ENCODE peak calls at places on chromosomes 13 and 19, in eight cellular contexts. Z, R, G, X, V, N, Q and T are unnamed samples. For H3K27me3, the result is how much of the 10 kb centered on the place peaks cover.

GRCh38 chr19:21947775-21948174 is 63.0 kb downstream of the ZNF208 start:
- DNase-seq in V (no peak), Q (no peak), G (no peak), R (no peak), Z (no peak), N (no peak), X (no peak), T (peak)

GRCh38 chr13:30159446-30159839 is 147.9 kb downstream of the KATNAL1 start:
- DNase-seq in N (no peak), Z (peak), R (no peak), X (no peak), Q (no peak), G (no peak), V (no peak), T (no peak)

GRCh38 chr13:59834801-59835200 is 328.9 kb downstream of the DIAPH3 start:
- DNase-seq in X (no peak), Z (no peak), N (no peak), Q (no peak), V (no peak), R (no peak), G (no peak), T (no peak)

GRCh38 chr13:99322297-99323103 is 15.3 kb upstream of the GPR183 start:
- DNase-seq in Q (no peak), V (no peak), Z (no peak), N (no peak), G (no peak), R (no peak), X (no peak), T (no peak)

GRCh38 chr19:51712461-51713081 is 11.2 kb downstream of the HAS1 start:
- DNase-seq in G (no peak), X (no peak), Z (no peak), V (no peak), N (no peak), Q (no peak), R (no peak), T (peak)

GRCh38 chr19:21483589-21484170 is 21.7 kb upstream of the ZNF429 start:
- DNase-seq in Q (peak), X (peak), R (peak), Z (peak), N (peak), V (no peak), G (peak), T (peak)

GRCh38 chr19:55581828-55582223 is 1.2 kb upstream of the ZNF579 start:
- DNase-seq in Z (no peak), G (no peak), N (no peak), Q (no peak), V (no peak), X (no peak), R (no peak), T (no peak)

GRCh38 chr13:113565526-113566226 is 18.9 kb upstream of the TFDP1 start:
- DNase-seq in X (peak), Q (peak), R (peak), N (peak), V (peak), G (peak), Z (peak), T (peak)

GRCh38 chr13:35769812-35770211 is 293.3 kb upstream of the MAB21L1 start:
- DNase-seq in Z (no peak), V (no peak), X (no peak), Q (no peak), N (no peak), R (no peak), G (no peak), T (no peak)

GRCh38 chr13:97495678-97496077 is 61.7 kb downstream of the RAP2A start:
- DNase-seq in X (no peak), Z (no peak), V (no peak), N (no peak), R (no peak), G (no peak), Q (no peak), T (no peak)

GRCh38 chr13:85675508-85675907 is 123.7 kb downstream of the SLITRK6 start:
- DNase-seq in Q (no peak), V (no peak), N (no peak), Z (no peak), G (no peak), X (no peak), R (no peak), T (no peak)

GRCh38 chr13:111904701-111905608 is 162.0 kb upstream of the SOX1 start:
- DNase-seq in V (peak), Z (peak), X (no peak), R (no peak), N (no peak), G (no peak), Q (no peak), T (peak)

GRCh38 chr19:1427221-1427620 is 11.0 kb upstream of the RPS15 start:
- DNase-seq in Q (no peak), V (no peak), N (no peak), G (no peak), X (no peak), R (no peak), Z (no peak), T (no peak)

GRCh38 chr19:38743394-38744297 is 628 bp downstream of the CAPN12 start:
- DNase-seq in Q (no peak), G (peak), R (no peak), N (no peak), Z (peak), V (no peak), X (no peak), T (peak)

GRCh38 chr13:45333973-45334922 is 6.7 kb downstream of the TPT1 start:
- DNase-seq in N (no peak), V (no peak), G (no peak), Z (no peak), R (no peak), Q (no peak), X (no peak), T (no peak)

GRCh38 chr13:92830821-92831220 is 395.8 kb upstream of the GPC6 start:
- DNase-seq in N (no peak), R (no peak), X (no peak), Q (no peak), Z (no peak), G (no peak), V (no peak), T (no peak)

GRCh38 chr13:106212436-106213010 is 322.9 kb downstream of the EFNB2 start:
- DNase-seq in N (no peak), R (no peak), X (no peak), Q (no peak), G (no peak), Z (no peak), V (no peak), T (no peak)
- H3K4me3 ChIP-seq in N (no peak), R (no peak), X (no peak), Q (no peak), G (no peak), Z (no peak), V (no peak), T (no peak)

GRCh38 chr13:23634897-23635296 is 64.7 kb downstream of the TNFRSF19 start:
- DNase-seq in R (no peak), Q (no peak), G (no peak), X (no peak), N (no peak), V (no peak), Z (no peak), T (no peak)
- H3K27me3 ChIP-seq in R (under half), Q (under half), G (under half), X (under half), N (under half), V (under half), Z (under half), T (under half)

DNA sequence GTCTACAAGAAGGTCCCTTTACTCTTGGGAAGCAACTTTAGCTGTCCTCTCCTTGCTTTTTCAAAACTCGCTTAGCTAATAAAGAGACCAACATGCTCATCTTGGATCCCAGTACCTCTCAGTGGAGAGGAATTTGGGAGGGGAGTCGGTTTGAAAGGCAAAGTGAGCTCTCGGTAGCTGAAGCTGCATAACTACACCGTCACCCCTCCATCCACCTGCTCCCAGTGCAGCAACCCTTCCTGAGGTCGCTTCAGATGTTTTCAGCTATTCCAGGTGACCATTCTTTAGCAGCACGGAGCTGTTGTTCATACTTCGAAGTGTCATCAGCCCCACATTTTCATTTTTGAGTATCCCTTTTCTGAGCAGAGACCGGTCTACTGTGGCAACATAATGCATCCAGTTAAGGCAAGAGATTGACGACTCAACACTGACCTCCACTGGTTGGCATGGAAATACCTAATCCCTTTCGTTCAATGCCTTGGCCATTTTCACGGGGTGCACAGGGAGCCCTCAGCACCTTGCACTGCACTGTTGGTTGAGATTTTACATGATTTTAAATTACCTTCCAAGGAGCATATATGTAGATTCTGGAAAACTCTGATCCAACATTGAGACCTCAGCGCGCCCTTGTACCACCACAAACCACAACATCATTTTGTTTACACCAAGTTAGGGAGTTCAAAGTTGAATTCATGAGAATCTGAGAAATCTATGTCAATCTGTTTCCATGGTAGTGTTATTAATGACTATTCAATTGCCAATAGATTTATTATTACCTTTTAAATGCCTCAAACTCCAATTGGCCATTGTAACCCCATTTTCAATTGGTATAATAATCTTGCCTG is 42.2 kb downstream of the DLEU7 start:
- DNase-seq in G (no peak), X (peak), Z (no peak), Q (no peak), N (peak), R (peak), V (no peak), T (peak)
- H3K4me3 ChIP-seq in G (no peak), X (no peak), Z (no peak), Q (peak), N (no peak), R (no peak), V (no peak), T (no peak)

DNA sequence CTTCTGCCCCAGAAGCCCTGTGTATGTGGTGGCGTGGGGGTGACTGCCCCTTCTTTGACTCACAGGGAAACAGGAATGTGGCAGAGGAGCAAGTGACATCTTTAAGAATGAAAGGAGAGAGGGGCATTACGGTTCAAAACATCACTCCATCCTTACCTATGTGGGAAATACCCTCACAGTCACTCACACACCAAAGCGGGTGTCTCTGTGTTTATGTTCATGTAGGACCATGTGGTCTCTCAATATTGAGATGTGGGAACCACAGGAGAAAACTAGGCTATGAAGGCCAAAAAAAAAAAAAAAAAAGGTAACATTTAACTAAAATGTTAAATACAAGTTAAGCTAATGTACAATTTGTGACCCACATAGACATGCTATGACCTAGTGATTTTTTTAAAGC is 153.6 kb upstream of the GPR12 start:
- DNase-seq in R (no peak), X (no peak), Z (no peak), V (peak), N (no peak), Q (no peak), G (no peak), T (no peak)
- H3K27me3 ChIP-seq in R (under half), X (under half), Z (under half), V (under half), N (under half), Q (under half), G (under half), T (under half)

DNA sequence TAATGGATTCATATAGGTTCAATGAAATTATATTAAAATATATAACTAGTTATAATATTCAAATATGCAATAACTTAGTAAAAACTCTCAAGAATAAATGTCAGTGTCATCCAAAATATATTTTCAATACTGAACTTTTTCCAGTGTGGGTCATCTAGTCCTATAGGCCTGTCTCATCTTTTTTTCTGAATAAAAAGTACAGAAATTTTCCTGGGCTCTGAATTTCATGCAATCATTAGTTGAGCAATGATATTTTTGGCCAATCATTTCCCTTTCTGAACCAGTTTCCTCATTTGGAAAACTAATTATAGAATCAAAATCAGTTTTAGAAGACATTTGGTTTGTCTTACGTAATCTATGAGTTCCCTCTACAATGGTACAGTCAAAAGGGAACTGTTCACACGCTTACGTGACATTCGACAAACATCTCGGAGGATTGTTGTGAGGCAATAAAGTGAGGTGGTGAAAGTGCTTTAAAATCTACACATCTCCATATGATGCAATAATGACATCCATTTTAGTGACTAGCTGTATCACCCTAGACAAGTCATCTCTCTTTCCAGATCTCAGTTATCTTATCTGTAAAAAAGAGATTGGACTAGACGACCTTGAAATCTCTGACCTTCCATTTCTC is 26.9 kb downstream of the FLT1 start:
- DNase-seq in N (no peak), Q (no peak), V (no peak), X (no peak), Z (no peak), R (no peak), G (no peak), T (no peak)
- H3K4me3 ChIP-seq in N (no peak), Q (no peak), V (no peak), X (no peak), Z (no peak), R (no peak), G (no peak), T (no peak)

DNA sequence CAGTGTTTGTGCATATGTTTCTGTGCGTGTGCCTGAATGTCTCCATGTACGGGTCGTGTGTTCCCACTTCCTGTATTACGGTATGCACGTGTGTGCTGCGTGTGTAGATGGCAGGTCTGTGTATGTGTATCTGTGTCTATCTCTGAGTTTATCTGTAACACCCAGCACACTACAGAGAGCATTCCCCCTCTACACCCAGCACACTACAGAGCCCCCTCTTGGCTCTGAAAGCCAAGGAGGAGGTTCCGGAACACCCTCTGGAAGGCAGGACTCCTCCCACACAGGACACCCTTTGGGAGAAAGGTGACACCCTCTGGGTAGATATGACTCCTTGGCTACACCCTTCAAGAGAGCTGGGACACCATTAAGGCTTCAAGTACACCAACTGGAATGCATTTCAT is 2.1 kb upstream of the ERFL start:
- DNase-seq in R (no peak), V (no peak), Z (no peak), N (no peak), G (no peak), Q (no peak), X (no peak), T (peak)
- H3K27me3 ChIP-seq in R (half or more), V (half or more), Z (half or more), N (half or more), G (half or more), Q (half or more), X (under half), T (half or more)